ENCODE peak calls at places on chromosomes 2 and 18, in seven cellular contexts. M, P, B, S, D, J and U are unnamed samples.

GRCh38 chr2:133266075-133266925 is 302.0 kb downstream of the NCKAP5 start:
- DNase-seq in D (no peak), M (peak; percentile 70), S (no peak), B (no peak), J (no peak), P (peak; percentile 7), U (no peak)

GRCh38 chr18:37270046-37270665 is 295.4 kb downstream of the CELF4 start:
- DNase-seq in M (no peak), P (peak; percentile 66), B (peak; percentile 8), J (peak; percentile 61), S (no peak), D (peak; percentile 21), U (peak; percentile 65)

GRCh38 chr2:213279961-213280360 is 4.3 kb upstream of the SPAG16 start:
- DNase-seq in D (no peak), S (no peak), P (peak; percentile 19), J (no peak), B (no peak), M (no peak), U (peak; percentile 42)

GRCh38 chr2:176553685-176554106 is 284.5 kb downstream of the MTX2 start:
- DNase-seq in P (peak; percentile 66), M (peak; percentile 78), J (peak; percentile 86), S (peak; percentile 73), B (no peak), D (no peak), U (peak; percentile 54)

GRCh38 chr2:178109813-178110212 is 2.4 kb upstream of the RBM45 start:
- DNase-seq in S (no peak), M (peak; percentile 64), J (no peak), P (no peak), B (no peak), D (peak; percentile 42), U (peak; percentile 72)

GRCh38 chr2:232288489-232288888 is 90.1 kb upstream of the ALPP start:
- DNase-seq in M (no peak), D (no peak), P (no peak), J (no peak), S (no peak), B (no peak), U (no peak)

GRCh38 chr2:182182436-182182835 is 196.8 kb downstream of the PPP1R1C start:
- DNase-seq in P (no peak), S (no peak), B (no peak), M (no peak), D (no peak), J (no peak), U (peak; percentile 26)

GRCh38 chr2:26530141-26530540 is 52.2 kb upstream of the OTOF start:
- DNase-seq in B (no peak), J (no peak), M (no peak), D (no peak), P (no peak), S (peak; percentile 29), U (no peak)

GRCh38 chr18:35500113-35500512 is 2.4 kb upstream of the INO80C start:
- DNase-seq in J (no peak), P (no peak), S (no peak), M (no peak), B (no peak), D (no peak), U (no peak)

GRCh38 chr18:12327510-12328178 is 19.6 kb downstream of the TUBB6 start:
- DNase-seq in P (peak; percentile 88), D (peak; percentile 69), M (peak; percentile 82), B (no peak), S (peak; percentile 83), J (peak; percentile 86), U (peak; percentile 85)

GRCh38 chr2:183014005-183014404 is 24.3 kb downstream of the NCKAP1 start:
- DNase-seq in D (no peak), J (no peak), M (no peak), S (no peak), P (no peak), B (no peak), U (no peak)

GRCh38 chr2:112572005-112572404 is 12.4 kb upstream of the CHCHD5 start:
- DNase-seq in S (no peak), P (no peak), J (no peak), D (no peak), B (no peak), M (no peak), U (no peak)

GRCh38 chr2:17757321-17757720 is 3.4 kb downstream of the GEN1 start:
- DNase-seq in M (no peak), J (no peak), S (no peak), B (no peak), D (peak; percentile 89), P (no peak), U (peak; percentile 81)

GRCh38 chr18:57951999-57952774 is 91.8 kb upstream of the NEDD4L start:
- DNase-seq in P (no peak), M (no peak), J (no peak), D (no peak), B (no peak), S (no peak), U (peak; percentile 21)

GRCh38 chr2:121649402-121649651 is at the start of gene CLASP1:
- DNase-seq in M (peak; percentile 94), B (peak; percentile 90), S (peak; percentile 98), P (peak; percentile 99), D (peak; percentile 98), J (peak; percentile 99), U (peak; percentile 98)

GRCh38 chr2:13113016-13113415 is 396.3 kb downstream of the TRIB2 start:
- DNase-seq in S (no peak), M (no peak), D (no peak), J (no peak), B (no peak), P (no peak), U (no peak)

GRCh38 chr2:26911911-26912861 is 58.3 kb upstream of the MAPRE3 start:
- DNase-seq in M (peak; percentile 83), B (no peak), J (peak; percentile 78), P (peak; percentile 13), S (no peak), D (no peak), U (no peak)

GRCh38 chr2:152222975-152223638 is 47.5 kb upstream of the STAM2 start:
- DNase-seq in M (peak; percentile 23), S (peak; percentile 74), J (peak; percentile 71), B (peak; percentile 59), P (peak; percentile 44), D (peak; percentile 59), U (peak; percentile 97)

GRCh38 chr18:71321319-71321718 is 1032.5 kb downstream of the SOCS6 start:
- DNase-seq in J (no peak), P (no peak), M (no peak), D (no peak), S (no peak), B (no peak), U (no peak)

GRCh38 chr18:48575658-48576453 is 37.0 kb downstream of the CTIF start:
- DNase-seq in J (no peak), S (no peak), M (no peak), B (no peak), D (peak; percentile 92), P (no peak), U (peak; percentile 90)

GRCh38 chr2:49832555-49832954 is 678.2 kb upstream of the FSHR start:
- DNase-seq in S (no peak), D (no peak), J (no peak), M (no peak), B (no peak), P (no peak), U (no peak)

GRCh38 chr2:52919668-52920067 is 847.9 kb upstream of the CHAC2 start:
- DNase-seq in D (no peak), P (peak; percentile 8), J (no peak), M (no peak), B (no peak), S (no peak), U (peak; percentile 43)

GRCh38 chr2:66875941-66876462 is 441.1 kb downstream of the MEIS1 start:
- DNase-seq in J (no peak), B (no peak), S (no peak), D (no peak), P (no peak), M (no peak), U (no peak)

GRCh38 chr2:104812281-104812680 is 41.6 kb upstream of the POU3F3 start:
- DNase-seq in D (no peak), P (no peak), M (no peak), J (no peak), S (no peak), B (no peak), U (peak; percentile 39)

GRCh38 chr2:101961287-101962242 is 30.2 kb upstream of the IL1R2 start:
- DNase-seq in B (peak; percentile 95), D (peak; percentile 95), P (peak; percentile 41), J (peak; percentile 88), S (peak; percentile 97), M (no peak), U (peak; percentile 100)
- TF ChIP-seq CTCF in B (peak; percentile 32), D (peak; percentile 36), P (no peak), J (no peak), S (peak; percentile 30), M (no peak), U (peak; percentile 66)

GRCh38 chr2:207734636-207735512 is 23.4 kb downstream of the CCNYL1 start:
- DNase-seq in J (no peak), B (no peak), M (no peak), P (no peak), S (no peak), D (peak; percentile 95), U (no peak)
- TF ChIP-seq CTCF in J (no peak), B (no peak), M (no peak), P (no peak), S (no peak), D (no peak), U (no peak)

GRCh38 chr2:30155202-30155601 is 8.4 kb downstream of the YPEL5 start:
- DNase-seq in B (no peak), D (no peak), P (no peak), S (no peak), M (no peak), J (no peak), U (peak; percentile 13)
- TF ChIP-seq CTCF in B (no peak), D (no peak), P (no peak), S (no peak), M (no peak), J (no peak), U (no peak)

DNA sequence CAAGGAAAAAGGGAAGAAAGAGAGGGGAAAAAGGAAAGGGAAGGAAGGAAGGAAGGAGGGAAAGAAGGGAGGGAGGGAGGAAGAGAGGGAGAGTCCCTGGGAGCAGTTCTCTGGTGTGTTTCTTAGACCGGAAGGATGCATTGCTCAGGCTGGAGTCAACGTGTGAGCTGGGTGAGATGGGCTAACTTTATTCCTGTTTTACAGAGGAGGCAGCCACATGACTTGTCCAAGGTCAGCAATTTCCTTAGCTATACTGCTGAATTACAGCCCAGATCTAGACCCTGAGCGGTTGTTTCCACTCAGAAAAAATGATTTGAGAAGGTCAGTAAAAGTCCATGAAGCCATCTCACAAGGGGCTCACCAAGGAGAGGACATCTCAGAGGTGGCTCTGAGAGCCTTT is 86.6 kb upstream of the APCDD1 start:
- DNase-seq in D (no peak), B (no peak), J (no peak), P (no peak), S (no peak), M (no peak), U (no peak)
- TF ChIP-seq CTCF in D (no peak), B (no peak), J (no peak), P (no peak), S (no peak), M (no peak), U (no peak)

GRCh38 chr2:210663574-210663973 is 107.2 kb downstream of the CPS1 start:
- DNase-seq in S (no peak), M (peak; percentile 40), P (peak; percentile 9), J (no peak), B (no peak), D (peak; percentile 18), U (peak; percentile 64)
- TF ChIP-seq CTCF in S (no peak), M (peak; percentile 38), P (peak; percentile 61), J (no peak), B (no peak), D (peak; percentile 49), U (peak; percentile 58)